ENCODE peak calls at places on chromosomes 2 and 18, in four cellular contexts. Z, L, I and F are unnamed samples.

GRCh38 chr2:12717988-12718661 is 1.4 kb downstream of the TRIB2 start:
- DNase-seq in I (no peak), L (no peak), Z (peak; percentile 36), F (peak; percentile 87)

GRCh38 chr2:224366269-224366668 is 35.6 kb downstream of the FAM124B start:
- DNase-seq in I (no peak), Z (no peak), L (no peak), F (no peak)

GRCh38 chr2:227482638-227483340 is 10.8 kb downstream of the AGFG1 start:
- DNase-seq in L (no peak), I (no peak), Z (no peak), F (no peak)

GRCh38 chr18:32771169-32771751 is 1.6 kb downstream of the KLHL14 start:
- DNase-seq in Z (no peak), L (no peak), I (no peak), F (no peak)

GRCh38 chr2:134352844-134353243 is 99.0 kb downstream of the MGAT5 start:
- DNase-seq in L (no peak), I (no peak), Z (no peak), F (no peak)

GRCh38 chr2:187206071-187206470 is 242.0 kb downstream of the CALCRL start:
- DNase-seq in L (no peak), Z (no peak), I (no peak), F (no peak)

GRCh38 chr18:23856466-23857175 is 157.9 kb upstream of the TTC39C start:
- DNase-seq in L (no peak), Z (no peak), I (no peak), F (no peak)

GRCh38 chr2:68302281-68302680 is 17.5 kb downstream of the CNRIP1 start:
- DNase-seq in I (no peak), L (no peak), Z (no peak), F (no peak)

GRCh38 chr2:135676031-135676430 is 65.6 kb upstream of the UBXN4 start:
- DNase-seq in I (no peak), L (no peak), Z (no peak), F (no peak)

GRCh38 chr2:189698020-189698887 is 23.8 kb downstream of the ANKAR start:
- DNase-seq in Z (no peak), L (no peak), I (no peak), F (no peak)

GRCh38 chr2:8408560-8409460 is 273.0 kb upstream of the ID2 start:
- DNase-seq in I (no peak), Z (no peak), L (no peak), F (no peak)

GRCh38 chr2:98012561-98012979 is 16.8 kb upstream of the TMEM131 start:
- DNase-seq in L (no peak), Z (no peak), I (no peak), F (no peak)

GRCh38 chr2:238645095-238645494 is 202.8 kb upstream of the TWIST2 start:
- DNase-seq in I (no peak), L (no peak), Z (no peak), F (no peak)
- H3K27ac ChIP-seq in I (no peak overlapping the region), L (no peak overlapping the region), Z (no peak overlapping the region), F (peak overlapping the region; percentile 75)

GRCh38 chr2:16168506-16169264 is 228.3 kb downstream of the MYCN start:
- DNase-seq in I (no peak), Z (no peak), L (no peak), F (no peak)
- H3K27ac ChIP-seq in I (no peak overlapping the region), Z (no peak overlapping the region), L (no peak overlapping the region), F (no peak overlapping the region)

GRCh38 chr2:237699870-237700582 is 72.6 kb downstream of the LRRFIP1 start:
- DNase-seq in Z (no peak), I (no peak), L (no peak), F (peak; percentile 84)
- H3K27ac ChIP-seq in Z (no peak overlapping the region), I (peak overlapping the region; percentile 73), L (no peak overlapping the region), F (peak overlapping the region; percentile 83)

DNA sequence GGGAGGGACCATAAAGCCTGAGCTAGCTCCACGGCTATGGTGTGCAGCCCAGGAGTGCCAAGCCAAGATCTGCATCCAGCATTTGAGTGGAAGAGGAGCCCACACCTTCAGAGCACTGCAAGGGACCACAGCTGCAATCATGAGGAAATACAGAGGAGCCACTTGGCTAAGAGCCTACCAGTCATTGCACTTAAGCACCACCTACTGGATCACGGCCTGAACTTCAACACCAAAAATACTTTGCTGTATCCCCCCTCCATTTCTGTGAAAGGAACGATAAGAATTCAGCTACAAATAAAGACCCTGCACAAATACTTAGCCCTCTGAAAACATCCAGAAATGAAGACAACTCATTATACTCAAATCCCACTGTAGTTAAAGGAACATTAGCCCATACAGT is 545.3 kb downstream of the TSN start:
- DNase-seq in Z (no peak), I (no peak), L (no peak), F (no peak)
- H3K27ac ChIP-seq in Z (no peak overlapping the region), I (no peak overlapping the region), L (no peak overlapping the region), F (no peak overlapping the region)

DNA sequence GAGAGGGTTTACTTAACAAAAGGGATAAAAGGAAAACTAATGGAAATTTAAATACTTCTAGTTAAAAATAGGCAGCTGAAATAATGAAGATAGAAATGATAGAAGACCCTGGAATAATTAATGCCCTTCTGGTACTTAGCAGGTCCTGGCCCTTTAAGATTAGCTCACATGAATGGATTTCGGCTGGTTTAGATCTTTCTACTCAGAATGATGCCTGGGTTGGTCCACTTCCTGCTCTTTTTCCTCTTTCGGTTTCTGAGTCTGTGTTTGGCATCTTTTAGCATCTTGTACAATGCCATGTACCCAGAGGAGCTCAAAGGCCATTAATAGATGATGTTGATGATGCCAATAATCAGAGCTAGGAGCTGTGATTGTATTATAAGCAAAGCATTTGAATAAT is 290.5 kb downstream of the CLIP4 start:
- DNase-seq in I (no peak), L (no peak), Z (no peak), F (no peak)
- H3K27ac ChIP-seq in I (no peak overlapping the region), L (no peak overlapping the region), Z (no peak overlapping the region), F (no peak overlapping the region)

DNA sequence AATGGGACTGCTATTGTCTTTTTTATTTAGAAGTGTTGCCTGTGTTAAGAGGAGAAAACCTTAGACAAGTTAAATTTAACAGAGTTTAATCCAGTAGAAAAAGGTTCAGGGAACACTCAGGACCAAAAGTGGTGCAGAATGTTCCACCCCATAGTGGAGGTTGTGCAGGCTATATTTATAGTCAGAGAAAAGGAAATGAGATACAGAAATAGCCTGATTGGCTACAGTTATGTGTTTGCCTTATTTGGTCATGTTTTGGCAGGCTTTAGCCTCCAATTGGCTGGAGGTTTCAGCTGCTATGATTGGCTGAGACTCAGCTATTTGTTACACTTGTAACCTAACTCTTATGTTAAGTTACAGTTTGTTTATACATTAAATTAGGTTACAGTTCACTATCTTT is 4.1 kb downstream of the STAMBP start:
- DNase-seq in L (no peak), I (no peak), Z (no peak), F (no peak)
- H3K27ac ChIP-seq in L (peak overlapping the region; percentile 73), I (no peak overlapping the region), Z (no peak overlapping the region), F (no peak overlapping the region)

DNA sequence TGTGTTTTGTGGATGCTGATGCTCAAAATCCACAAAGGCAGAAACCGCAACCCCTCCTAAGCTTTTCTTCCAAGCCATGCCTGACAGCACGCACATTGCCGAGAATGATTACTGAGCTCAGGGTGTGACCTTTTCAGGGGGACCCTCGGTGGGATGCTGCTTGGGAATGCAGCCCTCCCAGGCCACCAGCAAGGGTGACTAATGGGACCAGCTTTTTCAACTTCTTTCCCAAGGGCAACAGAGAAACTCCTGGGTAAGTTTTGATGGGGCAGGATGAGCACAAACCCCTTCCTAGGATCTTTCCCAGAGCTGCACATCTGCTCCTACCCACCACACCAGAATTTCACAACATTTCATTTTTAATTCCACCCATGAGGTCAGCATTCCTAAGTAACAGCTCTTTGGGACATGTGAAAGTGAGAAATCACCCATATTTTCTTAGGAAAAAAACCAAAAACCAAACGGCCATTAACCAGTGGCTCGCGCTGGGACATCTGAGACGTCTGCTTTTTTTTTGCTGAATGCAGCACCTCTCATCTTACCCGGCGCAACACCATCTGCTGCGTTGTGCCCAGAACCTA is 119.0 kb downstream of the ARL4C start:
- DNase-seq in I (no peak), Z (no peak), L (no peak), F (no peak)
- H3K27ac ChIP-seq in I (no peak overlapping the region), Z (no peak overlapping the region), L (no peak overlapping the region), F (peak overlapping the region; percentile 30)

DNA sequence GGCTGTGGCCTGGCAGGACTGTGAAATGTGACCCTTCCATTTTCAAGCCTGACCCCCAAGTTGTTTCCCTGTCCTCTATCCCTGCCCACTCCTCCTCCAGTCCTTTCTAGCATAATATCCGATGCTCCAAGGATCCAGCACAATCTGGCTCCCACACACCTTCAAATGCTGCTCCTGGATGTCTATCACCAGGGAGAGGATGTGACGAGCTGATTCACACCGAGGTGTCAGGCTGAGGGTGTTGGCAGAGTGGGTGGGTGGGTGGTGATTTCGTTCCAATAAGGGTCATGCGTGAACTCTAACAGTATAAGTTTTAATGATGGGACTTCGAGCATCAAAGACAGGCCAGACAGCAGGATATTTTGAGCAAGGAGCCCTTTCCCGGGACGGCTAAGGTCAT is 107.8 kb downstream of the CELF4 start:
- DNase-seq in Z (no peak), I (no peak), L (no peak), F (no peak)
- H3K27ac ChIP-seq in Z (no peak overlapping the region), I (no peak overlapping the region), L (no peak overlapping the region), F (no peak overlapping the region)

GRCh38 chr2:154306261-154306970 is 392.1 kb upstream of the KCNJ3 start:
- DNase-seq in L (no peak), I (no peak), Z (no peak), F (no peak)
- H3K27ac ChIP-seq in L (no peak overlapping the region), I (no peak overlapping the region), Z (no peak overlapping the region), F (no peak overlapping the region)